ENCODE peak calls at places on chromosomes 6 and 20, in seven cellular contexts. One of them, this sample, is unnamed.

GRCh38 chr6:27290065-27290849 is 21.8 kb downstream of the POM121L2 start:
- DNase-seq in activated CD4-positive, alpha-beta T cell treated with anti-CD3 and anti-CD28 coated beads, Interleukin-2, amount 50 U/mL, for 24 hours: no peak
- DNase-seq in NCI-H2081: no peak
- DNase-seq in EH: peak
- DNase-seq in T-helper 17 cell: no peak
- DNase-seq in neural progenitor cell: peak
- DNase-seq in hepatocyte: peak
- DNase-seq in this sample: no peak

GRCh38 chr6:112839525-112839961 is 492.4 kb downstream of the RFPL4B start:
- DNase-seq in activated CD4-positive, alpha-beta T cell treated with anti-CD3 and anti-CD28 coated beads, Interleukin-2, amount 50 U/mL, for 24 hours: no peak
- DNase-seq in NCI-H2081: no peak
- DNase-seq in EH: peak
- DNase-seq in T-helper 17 cell: no peak
- DNase-seq in neural progenitor cell: peak
- DNase-seq in hepatocyte: peak
- DNase-seq in this sample: no peak

GRCh38 chr6:89708316-89708715 is 69.8 kb upstream of the LYRM2 start:
- DNase-seq in activated CD4-positive, alpha-beta T cell treated with anti-CD3 and anti-CD28 coated beads, Interleukin-2, amount 50 U/mL, for 24 hours: no peak
- DNase-seq in NCI-H2081: no peak
- DNase-seq in EH: no peak
- DNase-seq in T-helper 17 cell: no peak
- DNase-seq in neural progenitor cell: no peak
- DNase-seq in hepatocyte: peak
- DNase-seq in this sample: no peak

GRCh38 chr6:3848925-3849605 is at the start of gene FAM50B:
- DNase-seq in activated CD4-positive, alpha-beta T cell treated with anti-CD3 and anti-CD28 coated beads, Interleukin-2, amount 50 U/mL, for 24 hours: peak
- DNase-seq in NCI-H2081: peak
- DNase-seq in EH: peak
- DNase-seq in T-helper 17 cell: peak
- DNase-seq in neural progenitor cell: peak
- DNase-seq in hepatocyte: peak
- DNase-seq in this sample: peak

GRCh38 chr6:87722831-87723726 is 21.0 kb upstream of the AKIRIN2 start:
- DNase-seq in activated CD4-positive, alpha-beta T cell treated with anti-CD3 and anti-CD28 coated beads, Interleukin-2, amount 50 U/mL, for 24 hours: no peak
- DNase-seq in NCI-H2081: no peak
- DNase-seq in EH: peak
- DNase-seq in T-helper 17 cell: no peak
- DNase-seq in neural progenitor cell: peak
- DNase-seq in hepatocyte: peak
- DNase-seq in this sample: no peak

GRCh38 chr20:63661959-63662812 is 4.1 kb downstream of the RTEL1 start:
- DNase-seq in activated CD4-positive, alpha-beta T cell treated with anti-CD3 and anti-CD28 coated beads, Interleukin-2, amount 50 U/mL, for 24 hours: no peak
- DNase-seq in NCI-H2081: no peak
- DNase-seq in EH: no peak
- DNase-seq in T-helper 17 cell: no peak
- DNase-seq in neural progenitor cell: no peak
- DNase-seq in hepatocyte: no peak
- DNase-seq in this sample: no peak

GRCh38 chr20:62651285-62652021 is 9.2 kb downstream of the SLCO4A1 start:
- DNase-seq in activated CD4-positive, alpha-beta T cell treated with anti-CD3 and anti-CD28 coated beads, Interleukin-2, amount 50 U/mL, for 24 hours: peak
- DNase-seq in NCI-H2081: peak
- DNase-seq in EH: no peak
- DNase-seq in T-helper 17 cell: peak
- DNase-seq in neural progenitor cell: no peak
- DNase-seq in hepatocyte: peak
- DNase-seq in this sample: no peak

GRCh38 chr20:51450984-51451383 is 91.5 kb downstream of the NFATC2 start:
- DNase-seq in activated CD4-positive, alpha-beta T cell treated with anti-CD3 and anti-CD28 coated beads, Interleukin-2, amount 50 U/mL, for 24 hours: no peak
- DNase-seq in NCI-H2081: no peak
- DNase-seq in EH: no peak
- DNase-seq in T-helper 17 cell: no peak
- DNase-seq in neural progenitor cell: no peak
- DNase-seq in hepatocyte: no peak
- DNase-seq in this sample: no peak

GRCh38 chr20:39986231-39986904 is 702.7 kb downstream of the MAFB start:
- DNase-seq in activated CD4-positive, alpha-beta T cell treated with anti-CD3 and anti-CD28 coated beads, Interleukin-2, amount 50 U/mL, for 24 hours: no peak
- DNase-seq in NCI-H2081: no peak
- DNase-seq in EH: peak
- DNase-seq in T-helper 17 cell: no peak
- DNase-seq in neural progenitor cell: peak
- DNase-seq in hepatocyte: peak
- DNase-seq in this sample: peak

GRCh38 chr6:166104107-166104506 is 63.5 kb downstream of the TBXT start:
- DNase-seq in activated CD4-positive, alpha-beta T cell treated with anti-CD3 and anti-CD28 coated beads, Interleukin-2, amount 50 U/mL, for 24 hours: no peak
- DNase-seq in NCI-H2081: no peak
- DNase-seq in EH: no peak
- DNase-seq in T-helper 17 cell: no peak
- DNase-seq in neural progenitor cell: no peak
- DNase-seq in hepatocyte: no peak
- DNase-seq in this sample: no peak

GRCh38 chr6:119259027-119259426 is 90.5 kb downstream of the MAN1A1 start:
- DNase-seq in activated CD4-positive, alpha-beta T cell treated with anti-CD3 and anti-CD28 coated beads, Interleukin-2, amount 50 U/mL, for 24 hours: no peak
- DNase-seq in NCI-H2081: no peak
- DNase-seq in EH: no peak
- DNase-seq in T-helper 17 cell: no peak
- DNase-seq in neural progenitor cell: no peak
- DNase-seq in hepatocyte: peak
- DNase-seq in this sample: no peak

GRCh38 chr20:32208499-32209154 is 947 bp downstream of the POFUT1 start:
- DNase-seq in activated CD4-positive, alpha-beta T cell treated with anti-CD3 and anti-CD28 coated beads, Interleukin-2, amount 50 U/mL, for 24 hours: no peak
- DNase-seq in NCI-H2081: no peak
- DNase-seq in EH: no peak
- DNase-seq in T-helper 17 cell: no peak
- DNase-seq in neural progenitor cell: no peak
- DNase-seq in hepatocyte: no peak
- DNase-seq in this sample: no peak

GRCh38 chr6:32974541-32975308 is 6.3 kb downstream of the BRD2 start:
- DNase-seq in activated CD4-positive, alpha-beta T cell treated with anti-CD3 and anti-CD28 coated beads, Interleukin-2, amount 50 U/mL, for 24 hours: no peak
- DNase-seq in NCI-H2081: no peak
- DNase-seq in EH: no peak
- DNase-seq in T-helper 17 cell: no peak
- DNase-seq in neural progenitor cell: no peak
- DNase-seq in hepatocyte: no peak
- DNase-seq in this sample: no peak

GRCh38 chr20:36856196-36856595 is 19.7 kb upstream of the TLDC2 start:
- DNase-seq in activated CD4-positive, alpha-beta T cell treated with anti-CD3 and anti-CD28 coated beads, Interleukin-2, amount 50 U/mL, for 24 hours: no peak
- DNase-seq in NCI-H2081: no peak
- DNase-seq in EH: peak
- DNase-seq in T-helper 17 cell: no peak
- DNase-seq in neural progenitor cell: no peak
- DNase-seq in hepatocyte: no peak
- DNase-seq in this sample: no peak

GRCh38 chr20:32231245-32231644 is 23.6 kb downstream of the POFUT1 start:
- DNase-seq in activated CD4-positive, alpha-beta T cell treated with anti-CD3 and anti-CD28 coated beads, Interleukin-2, amount 50 U/mL, for 24 hours: no peak
- DNase-seq in NCI-H2081: no peak
- DNase-seq in EH: peak
- DNase-seq in T-helper 17 cell: no peak
- DNase-seq in neural progenitor cell: no peak
- DNase-seq in hepatocyte: no peak
- DNase-seq in this sample: no peak

GRCh38 chr6:168388641-168389633 is 52.0 kb upstream of the SMOC2 start:
- DNase-seq in activated CD4-positive, alpha-beta T cell treated with anti-CD3 and anti-CD28 coated beads, Interleukin-2, amount 50 U/mL, for 24 hours: no peak
- DNase-seq in NCI-H2081: peak
- DNase-seq in EH: no peak
- DNase-seq in T-helper 17 cell: no peak
- DNase-seq in neural progenitor cell: no peak
- DNase-seq in hepatocyte: peak
- DNase-seq in this sample: no peak

GRCh38 chr6:116011520-116011919 is 49.2 kb downstream of the FRK start:
- DNase-seq in activated CD4-positive, alpha-beta T cell treated with anti-CD3 and anti-CD28 coated beads, Interleukin-2, amount 50 U/mL, for 24 hours: peak
- DNase-seq in NCI-H2081: peak
- DNase-seq in EH: no peak
- DNase-seq in T-helper 17 cell: no peak
- DNase-seq in neural progenitor cell: no peak
- DNase-seq in hepatocyte: no peak
- DNase-seq in this sample: no peak

GRCh38 chr20:25858495-25859425 is 162.1 kb upstream of the ZNF337 start:
- DNase-seq in activated CD4-positive, alpha-beta T cell treated with anti-CD3 and anti-CD28 coated beads, Interleukin-2, amount 50 U/mL, for 24 hours: no peak
- DNase-seq in NCI-H2081: no peak
- DNase-seq in EH: no peak
- DNase-seq in T-helper 17 cell: no peak
- DNase-seq in neural progenitor cell: no peak
- DNase-seq in hepatocyte: no peak
- DNase-seq in this sample: no peak